ENCODE peak calls at places on chromosomes 3 and 15, in five cellular contexts. One of them, this sample, is unnamed.

GRCh38 chr3:141686477-141687280 is 51.4 kb upstream of the RNF7 start:
- DNase-seq in activated CD4-positive, alpha-beta T cell treated with anti-CD3 and anti-CD28 coated beads for 36 hours: no peak
- DNase-seq in epithelial cell of prostate: no peak
- DNase-seq in stimulated activated CD8-positive, alpha-beta memory T cell treated with anti-CD3 and anti-CD28 coated beads, Interleukin-12 subunit alpha, Interleukin-12 subunit beta, amount 100 ng/mL, for 4 hours: no peak
- DNase-seq in T follicular helper cell: no peak
- DNase-seq in this sample: no peak

GRCh38 chr3:45832691-45833090 is 9.2 kb downstream of the LZTFL1 start:
- DNase-seq in stimulated activated CD8-positive, alpha-beta memory T cell treated with anti-CD3 and anti-CD28 coated beads, Interleukin-12 subunit alpha, Interleukin-12 subunit beta, amount 100 ng/mL, for 4 hours: no peak
- DNase-seq in activated CD4-positive, alpha-beta T cell treated with anti-CD3 and anti-CD28 coated beads for 36 hours: no peak
- DNase-seq in T follicular helper cell: no peak
- DNase-seq in epithelial cell of prostate: no peak
- DNase-seq in this sample: no peak

GRCh38 chr3:1632128-1632527 is 466.5 kb upstream of the CNTN4 start:
- DNase-seq in activated CD4-positive, alpha-beta T cell treated with anti-CD3 and anti-CD28 coated beads for 36 hours: no peak
- DNase-seq in stimulated activated CD8-positive, alpha-beta memory T cell treated with anti-CD3 and anti-CD28 coated beads, Interleukin-12 subunit alpha, Interleukin-12 subunit beta, amount 100 ng/mL, for 4 hours: no peak
- DNase-seq in T follicular helper cell: no peak
- DNase-seq in epithelial cell of prostate: no peak
- DNase-seq in this sample: no peak

GRCh38 chr15:48544816-48545215 is 100.7 kb downstream of the FBN1 start:
- DNase-seq in T follicular helper cell: no peak
- DNase-seq in activated CD4-positive, alpha-beta T cell treated with anti-CD3 and anti-CD28 coated beads for 36 hours: no peak
- DNase-seq in stimulated activated CD8-positive, alpha-beta memory T cell treated with anti-CD3 and anti-CD28 coated beads, Interleukin-12 subunit alpha, Interleukin-12 subunit beta, amount 100 ng/mL, for 4 hours: no peak
- DNase-seq in epithelial cell of prostate: no peak
- DNase-seq in this sample: no peak

GRCh38 chr15:64568765-64569164 is 108.4 kb downstream of the ZNF609 start:
- DNase-seq in stimulated activated CD8-positive, alpha-beta memory T cell treated with anti-CD3 and anti-CD28 coated beads, Interleukin-12 subunit alpha, Interleukin-12 subunit beta, amount 100 ng/mL, for 4 hours: no peak
- DNase-seq in epithelial cell of prostate: no peak
- DNase-seq in activated CD4-positive, alpha-beta T cell treated with anti-CD3 and anti-CD28 coated beads for 36 hours: no peak
- DNase-seq in T follicular helper cell: no peak
- DNase-seq in this sample: no peak

GRCh38 chr3:101989578-101990200 is 140.4 kb downstream of the NFKBIZ start:
- DNase-seq in T follicular helper cell: no peak
- DNase-seq in stimulated activated CD8-positive, alpha-beta memory T cell treated with anti-CD3 and anti-CD28 coated beads, Interleukin-12 subunit alpha, Interleukin-12 subunit beta, amount 100 ng/mL, for 4 hours: no peak
- DNase-seq in epithelial cell of prostate: no peak
- DNase-seq in activated CD4-positive, alpha-beta T cell treated with anti-CD3 and anti-CD28 coated beads for 36 hours: no peak
- DNase-seq in this sample: no peak

GRCh38 chr3:39196671-39197446 is 4.5 kb upstream of the XIRP1 start:
- DNase-seq in epithelial cell of prostate: no peak
- DNase-seq in T follicular helper cell: no peak
- DNase-seq in activated CD4-positive, alpha-beta T cell treated with anti-CD3 and anti-CD28 coated beads for 36 hours: no peak
- DNase-seq in stimulated activated CD8-positive, alpha-beta memory T cell treated with anti-CD3 and anti-CD28 coated beads, Interleukin-12 subunit alpha, Interleukin-12 subunit beta, amount 100 ng/mL, for 4 hours: no peak
- DNase-seq in this sample: no peak

GRCh38 chr15:39511000-39511914 is 69.6 kb upstream of the THBS1 start:
- DNase-seq in T follicular helper cell: no peak
- DNase-seq in stimulated activated CD8-positive, alpha-beta memory T cell treated with anti-CD3 and anti-CD28 coated beads, Interleukin-12 subunit alpha, Interleukin-12 subunit beta, amount 100 ng/mL, for 4 hours: no peak
- DNase-seq in activated CD4-positive, alpha-beta T cell treated with anti-CD3 and anti-CD28 coated beads for 36 hours: no peak
- DNase-seq in epithelial cell of prostate: no peak
- DNase-seq in this sample: no peak

GRCh38 chr3:9161811-9162210 is 87.6 kb downstream of the SRGAP3 start:
- DNase-seq in epithelial cell of prostate: no peak
- DNase-seq in stimulated activated CD8-positive, alpha-beta memory T cell treated with anti-CD3 and anti-CD28 coated beads, Interleukin-12 subunit alpha, Interleukin-12 subunit beta, amount 100 ng/mL, for 4 hours: no peak
- DNase-seq in T follicular helper cell: no peak
- DNase-seq in activated CD4-positive, alpha-beta T cell treated with anti-CD3 and anti-CD28 coated beads for 36 hours: no peak
- DNase-seq in this sample: no peak

GRCh38 chr3:12175137-12175593 is 16.5 kb upstream of the TIMP4 start:
- DNase-seq in stimulated activated CD8-positive, alpha-beta memory T cell treated with anti-CD3 and anti-CD28 coated beads, Interleukin-12 subunit alpha, Interleukin-12 subunit beta, amount 100 ng/mL, for 4 hours: no peak
- DNase-seq in epithelial cell of prostate: no peak
- DNase-seq in activated CD4-positive, alpha-beta T cell treated with anti-CD3 and anti-CD28 coated beads for 36 hours: no peak
- DNase-seq in T follicular helper cell: no peak
- DNase-seq in this sample: no peak

GRCh38 chr3:11601446-11602241 is 42.1 kb downstream of the VGLL4 start:
- DNase-seq in activated CD4-positive, alpha-beta T cell treated with anti-CD3 and anti-CD28 coated beads for 36 hours: peak
- DNase-seq in T follicular helper cell: no peak
- DNase-seq in epithelial cell of prostate: no peak
- DNase-seq in stimulated activated CD8-positive, alpha-beta memory T cell treated with anti-CD3 and anti-CD28 coated beads, Interleukin-12 subunit alpha, Interleukin-12 subunit beta, amount 100 ng/mL, for 4 hours: no peak
- DNase-seq in this sample: no peak

GRCh38 chr3:159787191-159787590 is 201.4 kb upstream of the IL12A start:
- DNase-seq in T follicular helper cell: no peak
- DNase-seq in stimulated activated CD8-positive, alpha-beta memory T cell treated with anti-CD3 and anti-CD28 coated beads, Interleukin-12 subunit alpha, Interleukin-12 subunit beta, amount 100 ng/mL, for 4 hours: no peak
- DNase-seq in epithelial cell of prostate: peak
- DNase-seq in activated CD4-positive, alpha-beta T cell treated with anti-CD3 and anti-CD28 coated beads for 36 hours: no peak
- DNase-seq in this sample: no peak

GRCh38 chr3:38565339-38566214 is 69.4 kb downstream of the EXOG start:
- DNase-seq in epithelial cell of prostate: no peak
- DNase-seq in T follicular helper cell: no peak
- DNase-seq in activated CD4-positive, alpha-beta T cell treated with anti-CD3 and anti-CD28 coated beads for 36 hours: no peak
- DNase-seq in stimulated activated CD8-positive, alpha-beta memory T cell treated with anti-CD3 and anti-CD28 coated beads, Interleukin-12 subunit alpha, Interleukin-12 subunit beta, amount 100 ng/mL, for 4 hours: no peak
- DNase-seq in this sample: no peak

GRCh38 chr15:44009056-44009455 is 182.3 kb downstream of the WDR76 start:
- DNase-seq in epithelial cell of prostate: peak
- DNase-seq in stimulated activated CD8-positive, alpha-beta memory T cell treated with anti-CD3 and anti-CD28 coated beads, Interleukin-12 subunit alpha, Interleukin-12 subunit beta, amount 100 ng/mL, for 4 hours: no peak
- DNase-seq in T follicular helper cell: no peak
- DNase-seq in activated CD4-positive, alpha-beta T cell treated with anti-CD3 and anti-CD28 coated beads for 36 hours: no peak
- DNase-seq in this sample: no peak

GRCh38 chr15:81312790-81313543 is 11.0 kb downstream of the STARD5 start:
- DNase-seq in epithelial cell of prostate: peak
- DNase-seq in T follicular helper cell: no peak
- DNase-seq in stimulated activated CD8-positive, alpha-beta memory T cell treated with anti-CD3 and anti-CD28 coated beads, Interleukin-12 subunit alpha, Interleukin-12 subunit beta, amount 100 ng/mL, for 4 hours: no peak
- DNase-seq in activated CD4-positive, alpha-beta T cell treated with anti-CD3 and anti-CD28 coated beads for 36 hours: no peak
- DNase-seq in this sample: peak

GRCh38 chr15:95522533-95522932 is 808.0 kb upstream of the NR2F2 start:
- DNase-seq in T follicular helper cell: no peak
- DNase-seq in stimulated activated CD8-positive, alpha-beta memory T cell treated with anti-CD3 and anti-CD28 coated beads, Interleukin-12 subunit alpha, Interleukin-12 subunit beta, amount 100 ng/mL, for 4 hours: no peak
- DNase-seq in epithelial cell of prostate: no peak
- DNase-seq in activated CD4-positive, alpha-beta T cell treated with anti-CD3 and anti-CD28 coated beads for 36 hours: no peak
- DNase-seq in this sample: no peak

GRCh38 chr3:194782767-194783404 is 97.2 kb downstream of the FAM43A start:
- DNase-seq in T follicular helper cell: no peak
- DNase-seq in activated CD4-positive, alpha-beta T cell treated with anti-CD3 and anti-CD28 coated beads for 36 hours: no peak
- DNase-seq in stimulated activated CD8-positive, alpha-beta memory T cell treated with anti-CD3 and anti-CD28 coated beads, Interleukin-12 subunit alpha, Interleukin-12 subunit beta, amount 100 ng/mL, for 4 hours: no peak
- DNase-seq in epithelial cell of prostate: no peak
- DNase-seq in this sample: no peak

GRCh38 chr15:38226867-38227266 is 25.8 kb upstream of the SPRED1 start:
- DNase-seq in stimulated activated CD8-positive, alpha-beta memory T cell treated with anti-CD3 and anti-CD28 coated beads, Interleukin-12 subunit alpha, Interleukin-12 subunit beta, amount 100 ng/mL, for 4 hours: no peak
- DNase-seq in activated CD4-positive, alpha-beta T cell treated with anti-CD3 and anti-CD28 coated beads for 36 hours: no peak
- DNase-seq in T follicular helper cell: no peak
- DNase-seq in epithelial cell of prostate: peak
- DNase-seq in this sample: peak

GRCh38 chr3:15287565-15288330 is 44.6 kb downstream of the SH3BP5 start:
- DNase-seq in epithelial cell of prostate: no peak
- DNase-seq in stimulated activated CD8-positive, alpha-beta memory T cell treated with anti-CD3 and anti-CD28 coated beads, Interleukin-12 subunit alpha, Interleukin-12 subunit beta, amount 100 ng/mL, for 4 hours: no peak
- DNase-seq in activated CD4-positive, alpha-beta T cell treated with anti-CD3 and anti-CD28 coated beads for 36 hours: no peak
- DNase-seq in T follicular helper cell: no peak
- DNase-seq in this sample: no peak

GRCh38 chr15:59309405-59309804 is 63.3 kb downstream of the MYO1E start:
- DNase-seq in activated CD4-positive, alpha-beta T cell treated with anti-CD3 and anti-CD28 coated beads for 36 hours: no peak
- DNase-seq in epithelial cell of prostate: no peak
- DNase-seq in stimulated activated CD8-positive, alpha-beta memory T cell treated with anti-CD3 and anti-CD28 coated beads, Interleukin-12 subunit alpha, Interleukin-12 subunit beta, amount 100 ng/mL, for 4 hours: no peak
- DNase-seq in T follicular helper cell: no peak
- DNase-seq in this sample: no peak

GRCh38 chr3:87145553-87145952 is 81.6 kb upstream of the CHMP2B start:
- DNase-seq in epithelial cell of prostate: no peak
- DNase-seq in stimulated activated CD8-positive, alpha-beta memory T cell treated with anti-CD3 and anti-CD28 coated beads, Interleukin-12 subunit alpha, Interleukin-12 subunit beta, amount 100 ng/mL, for 4 hours: no peak
- DNase-seq in T follicular helper cell: no peak
- DNase-seq in activated CD4-positive, alpha-beta T cell treated with anti-CD3 and anti-CD28 coated beads for 36 hours: peak
- DNase-seq in this sample: no peak

GRCh38 chr3:154900777-154901176 is 179.3 kb upstream of the MME start:
- DNase-seq in stimulated activated CD8-positive, alpha-beta memory T cell treated with anti-CD3 and anti-CD28 coated beads, Interleukin-12 subunit alpha, Interleukin-12 subunit beta, amount 100 ng/mL, for 4 hours: no peak
- DNase-seq in T follicular helper cell: no peak
- DNase-seq in epithelial cell of prostate: no peak
- DNase-seq in activated CD4-positive, alpha-beta T cell treated with anti-CD3 and anti-CD28 coated beads for 36 hours: no peak
- DNase-seq in this sample: no peak

GRCh38 chr15:75646112-75646943 is 1.4 kb upstream of the SNX33 start:
- DNase-seq in stimulated activated CD8-positive, alpha-beta memory T cell treated with anti-CD3 and anti-CD28 coated beads, Interleukin-12 subunit alpha, Interleukin-12 subunit beta, amount 100 ng/mL, for 4 hours: no peak
- DNase-seq in T follicular helper cell: no peak
- DNase-seq in epithelial cell of prostate: no peak
- DNase-seq in activated CD4-positive, alpha-beta T cell treated with anti-CD3 and anti-CD28 coated beads for 36 hours: no peak
- DNase-seq in this sample: no peak

GRCh38 chr3:170232266-170232665 is 10.0 kb downstream of the PRKCI start:
- DNase-seq in T follicular helper cell: no peak
- DNase-seq in epithelial cell of prostate: no peak
- DNase-seq in activated CD4-positive, alpha-beta T cell treated with anti-CD3 and anti-CD28 coated beads for 36 hours: no peak
- DNase-seq in stimulated activated CD8-positive, alpha-beta memory T cell treated with anti-CD3 and anti-CD28 coated beads, Interleukin-12 subunit alpha, Interleukin-12 subunit beta, amount 100 ng/mL, for 4 hours: no peak
- DNase-seq in this sample: no peak

GRCh38 chr3:191143224-191143623 is 55.8 kb upstream of the OSTN start:
- DNase-seq in T follicular helper cell: no peak
- DNase-seq in stimulated activated CD8-positive, alpha-beta memory T cell treated with anti-CD3 and anti-CD28 coated beads, Interleukin-12 subunit alpha, Interleukin-12 subunit beta, amount 100 ng/mL, for 4 hours: no peak
- DNase-seq in epithelial cell of prostate: no peak
- DNase-seq in activated CD4-positive, alpha-beta T cell treated with anti-CD3 and anti-CD28 coated beads for 36 hours: no peak
- DNase-seq in this sample: no peak

GRCh38 chr15:81529444-81529950 is 155.5 kb upstream of the TMC3 start:
- DNase-seq in epithelial cell of prostate: no peak
- DNase-seq in T follicular helper cell: no peak
- DNase-seq in activated CD4-positive, alpha-beta T cell treated with anti-CD3 and anti-CD28 coated beads for 36 hours: no peak
- DNase-seq in stimulated activated CD8-positive, alpha-beta memory T cell treated with anti-CD3 and anti-CD28 coated beads, Interleukin-12 subunit alpha, Interleukin-12 subunit beta, amount 100 ng/mL, for 4 hours: no peak
- DNase-seq in this sample: no peak

GRCh38 chr3:87900061-87900460 is 158.7 kb downstream of the CGGBP1 start:
- DNase-seq in epithelial cell of prostate: no peak
- DNase-seq in activated CD4-positive, alpha-beta T cell treated with anti-CD3 and anti-CD28 coated beads for 36 hours: no peak
- DNase-seq in stimulated activated CD8-positive, alpha-beta memory T cell treated with anti-CD3 and anti-CD28 coated beads, Interleukin-12 subunit alpha, Interleukin-12 subunit beta, amount 100 ng/mL, for 4 hours: no peak
- DNase-seq in T follicular helper cell: no peak
- DNase-seq in this sample: no peak

GRCh38 chr3:18234717-18235335 is 190.3 kb downstream of the SATB1 start:
- DNase-seq in activated CD4-positive, alpha-beta T cell treated with anti-CD3 and anti-CD28 coated beads for 36 hours: no peak
- DNase-seq in T follicular helper cell: no peak
- DNase-seq in stimulated activated CD8-positive, alpha-beta memory T cell treated with anti-CD3 and anti-CD28 coated beads, Interleukin-12 subunit alpha, Interleukin-12 subunit beta, amount 100 ng/mL, for 4 hours: no peak
- DNase-seq in epithelial cell of prostate: no peak
- DNase-seq in this sample: no peak

GRCh38 chr3:127158614-127159221 is 34.2 kb upstream of the PRR23E start:
- DNase-seq in T follicular helper cell: no peak
- DNase-seq in activated CD4-positive, alpha-beta T cell treated with anti-CD3 and anti-CD28 coated beads for 36 hours: no peak
- DNase-seq in epithelial cell of prostate: no peak
- DNase-seq in stimulated activated CD8-positive, alpha-beta memory T cell treated with anti-CD3 and anti-CD28 coated beads, Interleukin-12 subunit alpha, Interleukin-12 subunit beta, amount 100 ng/mL, for 4 hours: no peak
- DNase-seq in this sample: no peak

GRCh38 chr3:46695177-46695961 is 1.9 kb upstream of the ALS2CL start:
- DNase-seq in T follicular helper cell: no peak
- DNase-seq in stimulated activated CD8-positive, alpha-beta memory T cell treated with anti-CD3 and anti-CD28 coated beads, Interleukin-12 subunit alpha, Interleukin-12 subunit beta, amount 100 ng/mL, for 4 hours: no peak
- DNase-seq in epithelial cell of prostate: no peak
- DNase-seq in activated CD4-positive, alpha-beta T cell treated with anti-CD3 and anti-CD28 coated beads for 36 hours: peak
- DNase-seq in this sample: no peak

GRCh38 chr3:129563850-129564535 is 21.0 kb downstream of the H1-8 start:
- DNase-seq in epithelial cell of prostate: no peak
- DNase-seq in T follicular helper cell: no peak
- DNase-seq in activated CD4-positive, alpha-beta T cell treated with anti-CD3 and anti-CD28 coated beads for 36 hours: no peak
- DNase-seq in stimulated activated CD8-positive, alpha-beta memory T cell treated with anti-CD3 and anti-CD28 coated beads, Interleukin-12 subunit alpha, Interleukin-12 subunit beta, amount 100 ng/mL, for 4 hours: no peak
- DNase-seq in this sample: no peak

GRCh38 chr15:72222433-72222832 is 8.6 kb downstream of the PKM start:
- DNase-seq in activated CD4-positive, alpha-beta T cell treated with anti-CD3 and anti-CD28 coated beads for 36 hours: peak
- DNase-seq in T follicular helper cell: no peak
- DNase-seq in epithelial cell of prostate: peak
- DNase-seq in stimulated activated CD8-positive, alpha-beta memory T cell treated with anti-CD3 and anti-CD28 coated beads, Interleukin-12 subunit alpha, Interleukin-12 subunit beta, amount 100 ng/mL, for 4 hours: no peak
- DNase-seq in this sample: peak

GRCh38 chr3:11200679-11200952 is 46.3 kb downstream of the HRH1 start:
- DNase-seq in T follicular helper cell: no peak
- DNase-seq in stimulated activated CD8-positive, alpha-beta memory T cell treated with anti-CD3 and anti-CD28 coated beads, Interleukin-12 subunit alpha, Interleukin-12 subunit beta, amount 100 ng/mL, for 4 hours: no peak
- DNase-seq in activated CD4-positive, alpha-beta T cell treated with anti-CD3 and anti-CD28 coated beads for 36 hours: no peak
- DNase-seq in epithelial cell of prostate: no peak
- DNase-seq in this sample: no peak

This sample was measured in keratinocyte.